ENCODE peak calls at places on chromosomes 4 and X, in seven cellular contexts. H is choroid plexus epithelial cell; X is thoracic aorta; T is naive thymus-derived CD4-positive, alpha-beta T cell; P is spleen; Q is adrenal gland; K is PC-3. U is an unnamed sample.

GRCh38 chrX:154437398-154437752 is 421 bp downstream of the GDI1 start:
- DNase-seq in H (no peak), X (no peak), T (no peak), P (no peak), Q (no peak), K (no peak), U (no peak)

GRCh38 chrX:115459883-115460564 is 101.0 kb upstream of the PLS3 start:
- DNase-seq in H (peak; percentile 47), X (no peak), T (no peak), P (no peak), Q (no peak), K (peak; percentile 17), U (no peak)

GRCh38 chrX:70176938-70177533 is at the start of gene DGAT2L6:
- DNase-seq in H (peak; percentile 9), X (no peak), T (no peak), P (no peak), Q (no peak), K (no peak), U (no peak)

GRCh38 chr4:87056884-87057283 is 122.1 kb downstream of the AFF1 start:
- DNase-seq in H (no peak), X (no peak), T (no peak), P (no peak), Q (no peak), K (no peak), U (no peak)

GRCh38 chr4:89249716-89250361 is 57.8 kb downstream of the GPRIN3 start:
- DNase-seq in H (no peak), X (no peak), T (no peak), P (no peak), Q (no peak), K (no peak), U (no peak)

GRCh38 chrX:283115-283845 is 2.1 kb downstream of the PLCXD1 start:
- DNase-seq in H (peak; percentile 92), X (peak; percentile 76), T (peak; percentile 86), P (peak; percentile 96), Q (peak; percentile 88), K (peak; percentile 76), U (peak; percentile 46)

GRCh38 chr4:89307446-89308160 is at the start of gene GPRIN3:
- DNase-seq in H (no peak), X (no peak), T (peak; percentile 80), P (peak; percentile 92), Q (peak; percentile 27), K (no peak), U (no peak)

GRCh38 chr4:14871676-14872430 is 130.4 kb upstream of the CPEB2 start:
- DNase-seq in H (no peak), X (no peak), T (no peak), P (no peak), Q (no peak), K (peak; percentile 90), U (no peak)

GRCh38 chr4:54913751-54914526 is 211.5 kb downstream of the KDR start:
- DNase-seq in H (no peak), X (no peak), T (no peak), P (no peak), Q (no peak), K (peak; percentile 68), U (no peak)

GRCh38 chr4:110628321-110629213 is 5.7 kb upstream of the PITX2 start:
- DNase-seq in H (no peak), X (no peak), T (no peak), P (no peak), Q (no peak), K (no peak), U (no peak)

GRCh38 chr4:8002525-8003309 is 63.1 kb upstream of the AFAP1 start:
- DNase-seq in H (no peak), X (no peak), T (no peak), P (no peak), Q (peak; percentile 91), K (no peak), U (no peak)

GRCh38 chr4:76809594-76810305 is 88.2 kb downstream of the SOWAHB start:
- DNase-seq in H (peak; percentile 30), X (no peak), T (no peak), P (no peak), Q (no peak), K (no peak), U (no peak)

GRCh38 chr4:10492486-10492885 is 35.3 kb upstream of the ZNF518B start:
- DNase-seq in H (no peak), X (no peak), T (no peak), P (no peak), Q (no peak), K (no peak), U (peak; percentile 33)

GRCh38 chrX:132614297-132614696 is 125.5 kb upstream of the MBNL3 start:
- DNase-seq in H (peak; percentile 6), X (no peak), T (no peak), P (no peak), Q (no peak), K (peak; percentile 38), U (no peak)

GRCh38 chr4:74055096-74055495 is 16.6 kb upstream of the CXCL3 start:
- DNase-seq in H (no peak), X (no peak), T (no peak), P (no peak), Q (no peak), K (peak; percentile 28), U (no peak)

GRCh38 chr4:40057540-40058091 is 966 bp downstream of the N4BP2 start:
- DNase-seq in H (peak; percentile 98), X (peak; percentile 64), T (peak; percentile 60), P (peak; percentile 82), Q (peak; percentile 92), K (peak; percentile 90), U (peak; percentile 98)

GRCh38 chr4:87316961-87317360 is 5.7 kb downstream of the HSD17B13 start:
- DNase-seq in H (peak; percentile 26), X (no peak), T (no peak), P (no peak), Q (no peak), K (no peak), U (no peak)

GRCh38 chrX:646228-646495 is 15.6 kb downstream of the SHOX start:
- DNase-seq in H (no peak), X (no peak), T (no peak), P (no peak), Q (no peak), K (no peak), U (no peak)

GRCh38 chrX:72715546-72715945 is 1.4 kb upstream of the PHKA1 start:
- DNase-seq in H (no peak), X (no peak), T (no peak), P (no peak), Q (no peak), K (no peak), U (no peak)

GRCh38 chrX:72716766-72717165 is 2.7 kb upstream of the PHKA1 start:
- DNase-seq in H (no peak), X (no peak), T (no peak), P (no peak), Q (peak; percentile 14), K (peak; percentile 18), U (no peak)

GRCh38 chrX:72714471-72714916 is 388 bp upstream of the PHKA1 start:
- DNase-seq in H (peak; percentile 78), X (peak; percentile 38), T (peak; percentile 20), P (peak; percentile 75), Q (peak; percentile 78), K (peak; percentile 73), U (peak; percentile 58)

GRCh38 chrX:72712094-72712755 is 1.9 kb downstream of the PHKA1 start:
- DNase-seq in H (peak; percentile 56), X (no peak), T (no peak), P (no peak), Q (peak; percentile 24), K (peak; percentile 47), U (no peak)

DNA sequence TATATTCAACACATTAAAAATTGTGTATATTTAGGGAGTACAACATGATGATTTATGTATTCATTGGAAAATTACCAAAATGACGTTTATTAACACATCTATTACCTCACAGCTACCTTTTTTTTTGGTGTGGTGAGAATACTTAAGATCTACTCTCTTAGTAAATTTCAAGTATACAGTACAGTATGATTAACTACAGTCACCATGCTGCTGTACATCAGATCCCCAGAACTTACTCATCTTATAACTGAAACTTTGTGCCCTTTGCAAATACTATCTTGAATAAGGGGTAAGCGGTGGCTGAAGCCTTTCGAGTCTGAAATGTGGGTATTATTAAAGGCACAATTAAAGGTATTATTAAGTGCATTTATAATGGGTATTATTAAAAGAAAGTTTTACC is 976 bp downstream of the PHKA1 start:
- DNase-seq in H (peak; percentile 4), X (no peak), T (no peak), P (no peak), Q (no peak), K (peak; percentile 8), U (no peak)
- H3K4me3 ChIP-seq in H (peak overlapping the region; percentile 59), X (peak overlapping the region; percentile 76), T (peak overlapping the region; percentile 33), P (no peak overlapping the region), Q (no peak overlapping the region), K (peak overlapping the region; percentile 71), U (peak overlapping the region; percentile 56)

DNA sequence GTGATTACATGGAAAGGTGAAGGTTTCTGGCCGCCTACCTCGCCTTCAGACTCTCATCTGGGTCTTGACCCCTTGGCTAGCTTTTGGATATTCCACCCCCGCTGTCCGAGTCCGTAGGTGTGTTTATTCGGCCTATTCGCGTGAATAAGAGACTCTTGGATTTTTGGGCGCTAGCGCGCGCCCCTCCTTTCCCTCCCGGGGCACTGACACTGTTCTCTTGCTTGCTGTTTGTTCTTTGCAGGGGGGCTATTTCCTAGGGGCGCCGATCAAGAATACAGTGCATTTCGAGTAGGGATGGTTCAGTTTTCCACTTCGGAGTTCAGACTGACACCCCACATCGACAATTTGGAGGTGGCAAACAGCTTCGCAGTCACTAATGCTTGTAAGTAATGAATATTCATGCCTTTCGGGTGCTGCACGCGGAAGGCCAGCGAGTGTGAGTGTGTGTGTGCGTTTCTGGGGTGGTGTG is 932 bp downstream of the GRIA2 start:
- DNase-seq in H (no peak), X (no peak), T (no peak), P (peak; percentile 38), Q (no peak), K (no peak), U (no peak)
- H3K4me3 ChIP-seq in H (no peak overlapping the region), X (peak overlapping the region; percentile 84), T (no peak overlapping the region), P (no peak overlapping the region), Q (no peak overlapping the region), K (no peak overlapping the region), U (no peak overlapping the region)

DNA sequence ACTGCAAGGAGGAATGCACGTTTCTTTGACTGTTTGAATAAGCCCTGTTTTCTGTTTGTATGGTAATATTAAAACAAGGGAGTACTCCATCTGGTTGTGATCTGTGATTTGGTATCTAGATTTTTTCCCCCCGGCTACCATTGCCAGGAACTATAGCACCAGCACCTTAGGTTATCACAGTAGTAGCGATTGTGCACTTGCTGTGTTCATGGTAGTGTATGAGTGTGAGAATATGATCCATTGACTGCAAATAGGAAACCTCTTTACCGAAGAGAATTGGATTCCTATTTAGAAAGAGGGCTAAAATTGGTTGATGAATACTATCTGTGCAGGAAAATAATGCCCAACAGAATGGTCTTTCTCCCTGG is 69.9 kb downstream of the LARP7 start:
- DNase-seq in H (no peak), X (no peak), T (no peak), P (no peak), Q (no peak), K (no peak), U (no peak)
- H3K4me3 ChIP-seq in H (no peak overlapping the region), X (peak overlapping the region; percentile 79), T (peak overlapping the region; percentile 69), P (peak overlapping the region; percentile 52), Q (peak overlapping the region; percentile 13), K (peak overlapping the region; percentile 60), U (no peak overlapping the region)

DNA sequence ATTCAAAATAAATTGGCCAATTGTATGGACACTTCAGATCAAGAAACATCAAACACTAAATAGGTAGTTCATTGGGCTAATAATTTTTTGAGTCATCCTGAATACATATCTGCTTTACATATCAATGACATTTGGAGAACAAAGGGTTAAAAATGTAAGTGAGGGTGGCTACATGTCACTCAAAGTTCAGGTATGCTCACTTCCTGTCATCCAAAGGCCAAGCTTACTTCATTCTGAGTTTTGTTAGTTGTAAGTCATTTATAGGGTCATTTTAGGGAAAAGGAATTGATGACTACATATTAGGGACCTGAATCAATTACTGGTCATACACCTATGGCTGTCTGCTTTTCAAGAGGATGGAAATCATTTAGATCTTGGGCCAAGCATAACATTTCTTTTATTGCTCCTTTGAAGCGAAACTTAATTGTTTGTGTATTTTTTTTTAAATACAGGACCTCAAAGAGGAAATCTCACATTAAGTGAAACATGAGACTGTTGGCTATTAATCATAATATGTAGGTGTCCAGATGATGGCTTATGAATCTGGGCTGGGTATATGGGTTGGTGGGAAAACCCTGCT is 119.2 kb upstream of the LEF1 start:
- DNase-seq in H (no peak), X (no peak), T (no peak), P (no peak), Q (no peak), K (peak; percentile 10), U (no peak)
- H3K4me3 ChIP-seq in H (no peak overlapping the region), X (no peak overlapping the region), T (no peak overlapping the region), P (no peak overlapping the region), Q (no peak overlapping the region), K (no peak overlapping the region), U (no peak overlapping the region)

U was measured in LNCaP clone FGC.